ENCODE peak calls at places on chromosomes 3 and 15, in six cellular contexts. X, L, Z, I, D and V are unnamed samples.

GRCh38 chr3:142597898-142598297 is 1.7 kb downstream of the PLS1 start:
- DNase-seq in X (no peak), L (no peak), Z (no peak), I (no peak), D (no peak), V (no peak)

GRCh38 chr15:79403501-79403900 is 28.6 kb upstream of the MINAR1 start:
- DNase-seq in X (peak; percentile 67), L (peak; percentile 33), Z (no peak), I (no peak), D (no peak), V (no peak)

GRCh38 chr3:33063651-33064051 is 33.3 kb downstream of the GLB1 start:
- DNase-seq in X (peak; percentile 23), L (peak; percentile 74), Z (peak; percentile 72), I (no peak), D (peak; percentile 12), V (no peak)

GRCh38 chr15:74775894-74776293 is 6.0 kb upstream of the CSK start:
- DNase-seq in X (no peak), L (no peak), Z (no peak), I (no peak), D (no peak), V (no peak)

GRCh38 chr15:96337354-96337990 is 7.0 kb downstream of the NR2F2 start:
- DNase-seq in X (no peak), L (no peak), Z (no peak), I (no peak), D (no peak), V (no peak)

GRCh38 chr3:4740397-4741105 is 238.7 kb upstream of the BHLHE40 start:
- DNase-seq in X (no peak), L (peak; percentile 22), Z (no peak), I (no peak), D (no peak), V (no peak)

GRCh38 chr3:145776782-145777408 is 384.1 kb downstream of the PLOD2 start:
- DNase-seq in X (peak; percentile 54), L (peak; percentile 71), Z (peak; percentile 53), I (peak; percentile 84), D (peak; percentile 58), V (no peak)

GRCh38 chr3:98690876-98691275 is 72.3 kb upstream of the ST3GAL6 start:
- DNase-seq in X (peak; percentile 21), L (no peak), Z (no peak), I (no peak), D (no peak), V (no peak)

GRCh38 chr3:168990111-168990510 is 673.4 kb downstream of the MECOM start:
- DNase-seq in X (peak; percentile 49), L (no peak), Z (no peak), I (no peak), D (no peak), V (no peak)

GRCh38 chr3:37477275-37477674 is 302.9 kb upstream of the LRRFIP2 start:
- DNase-seq in X (no peak), L (no peak), Z (no peak), I (no peak), D (no peak), V (no peak)

GRCh38 chr3:185744997-185745843 is 79.6 kb downstream of the IGF2BP2 start:
- DNase-seq in X (peak; percentile 96), L (peak; percentile 92), Z (no peak), I (no peak), D (no peak), V (no peak)

GRCh38 chr3:182710557-182711157 is 82.6 kb upstream of the ATP11B start:
- DNase-seq in X (peak; percentile 13), L (peak; percentile 12), Z (no peak), I (no peak), D (no peak), V (no peak)

GRCh38 chr3:104279617-104280016 is 1087.1 kb upstream of the ALCAM start:
- DNase-seq in X (peak; percentile 50), L (peak; percentile 40), Z (no peak), I (no peak), D (no peak), V (no peak)

GRCh38 chr15:68330461-68330860 is 52.9 kb downstream of the FEM1B start:
- DNase-seq in X (no peak), L (no peak), Z (no peak), I (no peak), D (no peak), V (no peak)

GRCh38 chr3:86948840-86949239 is 42.1 kb downstream of the VGLL3 start:
- DNase-seq in X (peak; percentile 87), L (peak; percentile 96), Z (no peak), I (no peak), D (peak; percentile 76), V (no peak)

GRCh38 chr15:92832992-92833438 is 67.1 kb upstream of the CHD2 start:
- DNase-seq in X (peak; percentile 59), L (peak; percentile 61), Z (no peak), I (no peak), D (no peak), V (no peak)

GRCh38 chr15:47950447-47950846 is 170.3 kb upstream of the SLC24A5 start:
- DNase-seq in X (no peak), L (no peak), Z (no peak), I (no peak), D (no peak), V (no peak)

GRCh38 chr15:47945869-47946666 is 174.7 kb upstream of the SLC24A5 start:
- DNase-seq in X (no peak), L (no peak), Z (no peak), I (no peak), D (no peak), V (no peak)

GRCh38 chr15:47949815-47950214 is 171.0 kb upstream of the SLC24A5 start:
- DNase-seq in X (no peak), L (no peak), Z (no peak), I (no peak), D (no peak), V (no peak)

DNA sequence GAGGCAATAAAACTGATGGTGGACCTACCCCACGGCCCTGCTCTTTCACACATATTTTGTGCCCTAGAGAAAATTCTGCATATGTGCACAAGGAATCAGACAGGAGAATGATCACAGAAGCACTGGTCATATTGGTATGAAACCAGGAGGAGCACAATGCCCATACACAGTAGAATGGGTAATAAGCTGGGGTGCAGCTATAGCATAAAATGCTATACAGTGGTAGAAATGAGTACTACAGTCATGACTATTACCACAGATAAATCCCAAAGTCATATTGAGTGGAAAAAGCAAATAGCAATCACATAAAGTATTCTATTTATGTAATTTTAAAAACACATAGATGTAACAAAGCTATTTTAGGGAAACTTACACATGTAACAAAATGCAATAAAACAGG is 175.9 kb upstream of the SLC24A5 start:
- DNase-seq in X (no peak), L (no peak), Z (no peak), I (no peak), D (no peak), V (no peak)
- TF ChIP-seq CTCF in X (no peak), L (no peak), Z (peak; percentile 8), I (no peak), D (no peak), V (no peak)

DNA sequence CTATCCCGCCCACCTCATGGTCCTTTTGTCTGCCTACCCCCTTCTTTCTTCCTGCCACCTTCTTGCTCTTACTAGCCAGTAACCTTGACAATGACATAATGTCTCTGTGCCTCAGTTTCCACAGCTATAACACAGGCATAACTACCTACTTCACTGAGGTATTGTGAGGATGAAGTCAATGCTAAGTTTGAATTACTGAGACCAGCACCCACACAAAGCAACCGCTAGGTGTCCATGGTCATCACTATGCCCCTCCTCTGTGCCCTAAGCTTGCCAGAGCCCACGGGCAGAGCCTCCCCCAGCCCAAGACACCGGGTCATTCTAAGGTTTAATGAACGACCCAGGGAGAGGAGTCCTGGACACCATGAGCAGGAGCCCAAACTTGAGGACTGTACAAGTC is 101.6 kb downstream of the OXNAD1 start:
- DNase-seq in X (no peak), L (no peak), Z (no peak), I (no peak), D (no peak), V (no peak)
- TF ChIP-seq CTCF in X (no peak), L (no peak), Z (no peak), I (no peak), D (no peak), V (no peak)

DNA sequence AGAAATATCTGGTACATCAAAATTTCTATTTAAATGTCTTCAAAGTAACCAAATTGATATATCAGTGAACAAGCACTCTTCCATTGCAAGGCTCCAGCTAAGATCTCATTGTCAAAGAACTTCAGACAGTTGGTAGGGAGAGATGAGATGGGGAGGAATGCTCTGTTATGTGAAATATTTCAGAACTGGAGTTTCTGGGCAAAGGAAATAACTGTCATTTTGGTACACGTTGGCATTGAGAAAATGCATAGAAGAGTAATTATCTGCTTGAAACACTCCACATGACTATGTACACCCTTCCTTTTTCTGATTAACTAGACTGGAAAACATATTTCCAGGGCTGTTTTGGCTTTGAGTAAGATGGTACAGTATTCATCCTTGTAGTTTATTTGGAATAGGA is 297.5 kb upstream of the RASGRP1 start:
- DNase-seq in X (no peak), L (peak; percentile 57), Z (no peak), I (no peak), D (no peak), V (no peak)
- TF ChIP-seq CTCF in X (no peak), L (no peak), Z (no peak), I (no peak), D (no peak), V (no peak)

GRCh38 chr15:40957041-40957555 is 3.8 kb downstream of the CHAC1 start:
- DNase-seq in X (no peak), L (no peak), Z (no peak), I (no peak), D (no peak), V (no peak)
- TF ChIP-seq CTCF in X (no peak), L (no peak), Z (no peak), I (no peak), D (no peak), V (no peak)

GRCh38 chr15:41504751-41505492 is 8.7 kb downstream of the LTK start:
- DNase-seq in X (no peak), L (no peak), Z (no peak), I (no peak), D (no peak), V (no peak)

GRCh38 chr15:41503669-41504010 is 10.0 kb downstream of the ITPKA start:
- DNase-seq in X (no peak), L (no peak), Z (no peak), I (no peak), D (no peak), V (no peak)

GRCh38 chr15:41505776-41506175 is 7.9 kb downstream of the LTK start:
- DNase-seq in X (no peak), L (no peak), Z (no peak), I (no peak), D (no peak), V (no peak)

GRCh38 chr15:41507820-41508290 is 5.8 kb downstream of the LTK start:
- DNase-seq in X (no peak), L (no peak), Z (peak; percentile 86), I (no peak), D (no peak), V (no peak)

GRCh38 chr15:41506796-41507341 is 6.8 kb downstream of the LTK start:
- DNase-seq in X (no peak), L (no peak), Z (no peak), I (no peak), D (no peak), V (no peak)
- TF ChIP-seq CTCF in X (no peak), L (no peak), Z (peak; percentile 24), I (no peak), D (no peak), V (no peak)